ENCODE peak calls at places on chromosomes 2 and 18, in seven cellular contexts. Q is neural crest cell, S is kidney, F is MCF 10A, D is PC-3, G is AG09319, M is IMR-90. V is an unnamed sample.

GRCh38 chr18:56112013-56112749 is 524.2 kb upstream of the TCF4 start:
- DNase-seq in Q (no peak), S (no peak), F (peak; percentile 35), D (peak; percentile 39), G (no peak), M (peak; percentile 75), V (no peak)

GRCh38 chr18:25278415-25278814 is 73.6 kb downstream of the ZNF521 start:
- DNase-seq in Q (no peak), S (no peak), F (no peak), D (no peak), G (no peak), M (peak; percentile 13), V (no peak)

GRCh38 chr2:101036562-101036961 is 34.5 kb downstream of the RPL31 start:
- DNase-seq in Q (no peak), S (no peak), F (peak; percentile 35), D (peak; percentile 60), G (no peak), M (peak; percentile 33), V (peak; percentile 65)

GRCh38 chr18:74796928-74797576 is 199.4 kb downstream of the ZNF407 start:
- DNase-seq in Q (no peak), S (no peak), F (peak; percentile 4), D (peak; percentile 46), G (peak; percentile 15), M (peak; percentile 79), V (peak; percentile 51)

GRCh38 chr2:74481961-74482800 is 617 bp downstream of the CCDC142 start:
- DNase-seq in Q (no peak), S (peak; percentile 84), F (peak; percentile 11), D (peak; percentile 37), G (no peak), M (no peak), V (peak; percentile 73)

GRCh38 chr18:46167971-46168370 is 63.8 kb downstream of the HAUS1 start:
- DNase-seq in Q (no peak), S (no peak), F (no peak), D (no peak), G (no peak), M (no peak), V (peak; percentile 72)

GRCh38 chr2:71299507-71299906 is 32.1 kb upstream of the ZNF638 start:
- DNase-seq in Q (no peak), S (no peak), F (peak; percentile 51), D (peak; percentile 71), G (no peak), M (peak; percentile 36), V (peak; percentile 46)

GRCh38 chr2:33380001-33380609 is 96.3 kb upstream of the RASGRP3 start:
- DNase-seq in Q (no peak), S (no peak), F (peak; percentile 18), D (peak; percentile 62), G (no peak), M (no peak), V (peak; percentile 24)

GRCh38 chr2:145006957-145007672 is 487.2 kb upstream of the ZEB2 start:
- DNase-seq in Q (no peak), S (no peak), F (peak; percentile 97), D (peak; percentile 97), G (peak; percentile 71), M (peak; percentile 98), V (no peak)

GRCh38 chr2:224085246-224085645 is 46.2 kb upstream of the SERPINE2 start:
- DNase-seq in Q (no peak), S (no peak), F (peak; percentile 54), D (peak; percentile 82), G (no peak), M (peak; percentile 75), V (no peak)

GRCh38 chr18:78144669-78145068 is 834.9 kb upstream of the SALL3 start:
- DNase-seq in Q (no peak), S (no peak), F (no peak), D (no peak), G (no peak), M (no peak), V (no peak)

GRCh38 chr18:43847164-43848091 is 570.1 kb upstream of the SYT4 start:
- DNase-seq in Q (no peak), S (no peak), F (no peak), D (peak; percentile 31), G (peak; percentile 30), M (peak; percentile 22), V (no peak)

GRCh38 chr18:3383381-3383915 is 66.5 kb upstream of the TGIF1 start:
- DNase-seq in Q (no peak), S (no peak), F (no peak), D (no peak), G (no peak), M (no peak), V (no peak)

GRCh38 chr2:63060079-63060482 is 9.5 kb downstream of the OTX1 start:
- DNase-seq in Q (no peak), S (no peak), F (peak; percentile 47), D (peak; percentile 25), G (no peak), M (no peak), V (no peak)

GRCh38 chr2:159922563-159922962 is 124.6 kb upstream of the CD302 start:
- DNase-seq in Q (no peak), S (no peak), F (peak; percentile 13), D (peak; percentile 15), G (no peak), M (no peak), V (peak; percentile 45)

GRCh38 chr2:73265298-73266060 is 18.8 kb downstream of the FBXO41 start:
- DNase-seq in Q (no peak), S (no peak), F (no peak), D (no peak), G (no peak), M (no peak), V (peak; percentile 23)

GRCh38 chr2:126828051-126828450 is 70.6 kb upstream of the TEX51 start:
- DNase-seq in Q (no peak), S (no peak), F (no peak), D (no peak), G (no peak), M (no peak), V (no peak)

GRCh38 chr18:49175071-49175470 is 224.3 kb upstream of the SMAD7 start:
- DNase-seq in Q (no peak), S (no peak), F (no peak), D (no peak), G (no peak), M (no peak), V (no peak)

GRCh38 chr18:32669549-32670165 is 103.2 kb downstream of the KLHL14 start:
- DNase-seq in Q (no peak), S (no peak), F (no peak), D (no peak), G (no peak), M (no peak), V (no peak)
- TF ChIP-seq CTCF in Q (peak; percentile 30), S (no peak), F (peak; percentile 10), D (peak; percentile 19), G (no peak), M (no peak), V (no peak)

GRCh38 chr2:189541591-189541990 is 39.0 kb downstream of the SLC40A1 start:
- DNase-seq in Q (no peak), S (no peak), F (no peak), D (no peak), G (no peak), M (no peak), V (no peak)
- TF ChIP-seq CTCF in Q (no peak), S (no peak), F (no peak), D (no peak), G (no peak), M (no peak), V (no peak)

DNA sequence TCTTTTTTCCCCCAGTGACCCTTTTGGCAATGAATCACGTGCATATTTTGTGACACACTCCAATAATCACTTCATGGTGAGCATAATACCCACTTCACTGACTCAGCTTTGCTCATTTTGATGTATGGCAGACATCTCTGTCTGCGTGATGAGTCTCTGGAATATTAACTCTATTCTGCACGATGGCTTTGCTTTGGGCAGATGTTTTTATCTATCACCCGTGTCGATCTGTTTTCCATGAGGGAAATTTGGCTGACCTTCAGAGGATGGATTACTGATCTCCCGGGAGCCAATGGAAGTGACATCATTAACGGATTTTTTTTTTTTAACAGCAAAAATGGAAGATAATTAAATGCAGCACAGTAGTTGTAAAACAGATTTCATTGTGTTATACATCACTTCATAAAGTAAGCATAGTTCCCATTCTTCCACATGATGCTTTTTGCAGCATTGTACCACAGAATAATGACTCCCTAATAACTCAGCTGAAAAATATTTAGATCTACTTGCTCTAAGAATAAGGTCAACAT is 29.8 kb downstream of the CDC42EP3 start:
- DNase-seq in Q (no peak), S (no peak), F (no peak), D (peak; percentile 41), G (peak; percentile 49), M (peak; percentile 82), V (no peak)
- TF ChIP-seq CTCF in Q (no peak), S (no peak), F (no peak), D (no peak), G (no peak), M (no peak), V (no peak)

GRCh38 chr2:53737091-53737490 is 30.5 kb upstream of the CHAC2 start:
- DNase-seq in Q (no peak), S (no peak), F (no peak), D (no peak), G (no peak), M (no peak), V (no peak)

GRCh38 chr2:53739057-53739456 is 28.5 kb upstream of the CHAC2 start:
- DNase-seq in Q (no peak), S (no peak), F (peak; percentile 11), D (no peak), G (no peak), M (no peak), V (no peak)

GRCh38 chr2:53744395-53745065 is 23.1 kb upstream of the CHAC2 start:
- DNase-seq in Q (no peak), S (no peak), F (no peak), D (peak; percentile 28), G (no peak), M (peak; percentile 3), V (no peak)

GRCh38 chr2:53740170-53740569 is 27.4 kb upstream of the CHAC2 start:
- DNase-seq in Q (no peak), S (no peak), F (peak; percentile 26), D (peak; percentile 49), G (no peak), M (peak; percentile 64), V (no peak)
- TF ChIP-seq CTCF in Q (peak; percentile 70), S (peak; percentile 5), F (peak; percentile 54), D (peak; percentile 68), G (peak; percentile 50), M (peak; percentile 71), V (no peak)

DNA sequence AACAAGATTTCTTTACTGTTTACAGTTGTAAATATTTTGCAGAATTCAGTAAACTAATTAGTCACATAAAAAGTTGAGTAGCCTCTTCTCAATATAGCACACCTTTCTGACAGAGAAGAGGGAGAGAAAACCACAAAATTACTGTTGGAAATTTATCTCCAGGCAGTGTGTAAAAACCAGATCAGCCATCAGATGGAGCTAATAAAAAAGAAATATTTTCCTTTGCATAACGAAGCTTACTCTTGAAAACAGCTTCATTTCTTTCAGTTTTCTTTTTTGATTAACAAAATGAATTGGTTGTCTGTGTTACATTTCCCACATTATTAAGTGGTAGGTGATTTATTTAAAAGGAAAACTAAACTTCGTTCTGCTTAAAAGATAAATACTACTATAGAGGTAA is 259.3 kb upstream of the KCNJ3 start:
- DNase-seq in Q (no peak), S (no peak), F (no peak), D (peak; percentile 14), G (no peak), M (no peak), V (no peak)
- TF ChIP-seq CTCF in Q (peak; percentile 4), S (peak; percentile 48), F (peak; percentile 15), D (no peak), G (no peak), M (no peak), V (no peak)

V was measured in GM13976.